ENCODE peak calls at places on chromosomes 7 and 10, in nine cellular contexts. One of them, this sample, is unnamed.

GRCh38 chr10:63430091-63430998 is 35.4 kb downstream of the JMJD1C start:
- DNase-seq in uterus: no peak
- DNase-seq in A549: no peak
- DNase-seq in stomach: no peak
- DNase-seq in IMR-90: peak
- DNase-seq in testis: no peak
- DNase-seq in H1: no peak
- DNase-seq in ovary: no peak
- DNase-seq in esophagus muscularis mucosa: no peak
- DNase-seq in this sample: no peak

GRCh38 chr7:6650521-6651011 is 13.4 kb downstream of the ZNF316 start:
- DNase-seq in uterus: no peak
- DNase-seq in A549: no peak
- DNase-seq in stomach: no peak
- DNase-seq in IMR-90: no peak
- DNase-seq in testis: no peak
- DNase-seq in H1: no peak
- DNase-seq in ovary: no peak
- DNase-seq in esophagus muscularis mucosa: peak
- DNase-seq in this sample: no peak

GRCh38 chr7:75971309-75971960 is 23.0 kb downstream of the TMEM120A start:
- DNase-seq in uterus: no peak
- DNase-seq in A549: no peak
- DNase-seq in stomach: no peak
- DNase-seq in IMR-90: no peak
- DNase-seq in testis: no peak
- DNase-seq in H1: no peak
- DNase-seq in ovary: no peak
- DNase-seq in esophagus muscularis mucosa: no peak
- DNase-seq in this sample: no peak

GRCh38 chr7:120588411-120588810 is 269.5 kb downstream of the TSPAN12 start:
- DNase-seq in uterus: no peak
- DNase-seq in A549: no peak
- DNase-seq in stomach: no peak
- DNase-seq in IMR-90: no peak
- DNase-seq in testis: no peak
- DNase-seq in H1: no peak
- DNase-seq in ovary: no peak
- DNase-seq in esophagus muscularis mucosa: no peak
- DNase-seq in this sample: no peak

GRCh38 chr7:1949681-1950055 is 279.6 kb downstream of the ELFN1 start:
- DNase-seq in uterus: no peak
- DNase-seq in A549: no peak
- DNase-seq in stomach: no peak
- DNase-seq in IMR-90: no peak
- DNase-seq in testis: no peak
- DNase-seq in H1: no peak
- DNase-seq in ovary: no peak
- DNase-seq in esophagus muscularis mucosa: no peak
- DNase-seq in this sample: no peak

GRCh38 chr7:49187543-49188268 is 263.4 kb downstream of the CDC14C start:
- DNase-seq in uterus: no peak
- DNase-seq in A549: no peak
- DNase-seq in stomach: no peak
- DNase-seq in IMR-90: no peak
- DNase-seq in testis: no peak
- DNase-seq in H1: no peak
- DNase-seq in ovary: no peak
- DNase-seq in esophagus muscularis mucosa: no peak
- DNase-seq in this sample: no peak

GRCh38 chr10:114245128-114245791 is 6.2 kb downstream of the VWA2 start:
- DNase-seq in uterus: no peak
- DNase-seq in A549: no peak
- DNase-seq in stomach: peak
- DNase-seq in IMR-90: no peak
- DNase-seq in testis: no peak
- DNase-seq in H1: no peak
- DNase-seq in ovary: no peak
- DNase-seq in esophagus muscularis mucosa: no peak
- DNase-seq in this sample: no peak

GRCh38 chr7:145884716-145885514 is 231.7 kb upstream of the CNTNAP2 start:
- DNase-seq in uterus: no peak
- DNase-seq in A549: no peak
- DNase-seq in stomach: no peak
- DNase-seq in IMR-90: no peak
- DNase-seq in testis: no peak
- DNase-seq in H1: no peak
- DNase-seq in ovary: no peak
- DNase-seq in esophagus muscularis mucosa: no peak
- DNase-seq in this sample: no peak

GRCh38 chr7:16399265-16399801 is 22.0 kb downstream of the CRPPA start:
- DNase-seq in uterus: no peak
- DNase-seq in A549: no peak
- DNase-seq in stomach: no peak
- DNase-seq in IMR-90: peak
- DNase-seq in testis: peak
- DNase-seq in H1: no peak
- DNase-seq in ovary: no peak
- DNase-seq in esophagus muscularis mucosa: no peak
- DNase-seq in this sample: no peak

GRCh38 chr10:69374242-69374641 is 42.5 kb downstream of the TACR2 start:
- DNase-seq in uterus: no peak
- DNase-seq in A549: no peak
- DNase-seq in stomach: no peak
- DNase-seq in IMR-90: no peak
- DNase-seq in testis: no peak
- DNase-seq in H1: no peak
- DNase-seq in ovary: no peak
- DNase-seq in esophagus muscularis mucosa: no peak
- DNase-seq in this sample: no peak

GRCh38 chr10:110698782-110699201 is 54.7 kb downstream of the RBM20 start:
- DNase-seq in uterus: no peak
- DNase-seq in A549: no peak
- DNase-seq in stomach: no peak
- DNase-seq in IMR-90: peak
- DNase-seq in testis: no peak
- DNase-seq in H1: no peak
- DNase-seq in ovary: no peak
- DNase-seq in esophagus muscularis mucosa: no peak
- DNase-seq in this sample: no peak

GRCh38 chr10:72611783-72612182 is 14.1 kb downstream of the MICU1 start:
- DNase-seq in uterus: no peak
- DNase-seq in A549: no peak
- DNase-seq in stomach: no peak
- DNase-seq in IMR-90: no peak
- DNase-seq in testis: peak
- DNase-seq in H1: no peak
- DNase-seq in ovary: peak
- DNase-seq in esophagus muscularis mucosa: no peak
- DNase-seq in this sample: peak

GRCh38 chr10:625751-626711 is 63.4 kb downstream of the DIP2C start:
- DNase-seq in uterus: no peak
- DNase-seq in A549: no peak
- DNase-seq in stomach: no peak
- DNase-seq in IMR-90: no peak
- DNase-seq in testis: no peak
- DNase-seq in H1: no peak
- DNase-seq in ovary: no peak
- DNase-seq in esophagus muscularis mucosa: no peak
- DNase-seq in this sample: no peak

GRCh38 chr7:155355176-155355575 is 57.5 kb downstream of the INSIG1 start:
- DNase-seq in uterus: no peak
- DNase-seq in A549: no peak
- DNase-seq in stomach: no peak
- DNase-seq in IMR-90: no peak
- DNase-seq in testis: no peak
- DNase-seq in H1: no peak
- DNase-seq in ovary: no peak
- DNase-seq in esophagus muscularis mucosa: no peak
- DNase-seq in this sample: no peak

GRCh38 chr7:29275018-29275318 is 80.4 kb downstream of the CHN2 start:
- DNase-seq in uterus: no peak
- DNase-seq in A549: no peak
- DNase-seq in stomach: no peak
- DNase-seq in IMR-90: no peak
- DNase-seq in testis: no peak
- DNase-seq in H1: no peak
- DNase-seq in ovary: no peak
- DNase-seq in esophagus muscularis mucosa: no peak
- DNase-seq in this sample: no peak

DNA sequence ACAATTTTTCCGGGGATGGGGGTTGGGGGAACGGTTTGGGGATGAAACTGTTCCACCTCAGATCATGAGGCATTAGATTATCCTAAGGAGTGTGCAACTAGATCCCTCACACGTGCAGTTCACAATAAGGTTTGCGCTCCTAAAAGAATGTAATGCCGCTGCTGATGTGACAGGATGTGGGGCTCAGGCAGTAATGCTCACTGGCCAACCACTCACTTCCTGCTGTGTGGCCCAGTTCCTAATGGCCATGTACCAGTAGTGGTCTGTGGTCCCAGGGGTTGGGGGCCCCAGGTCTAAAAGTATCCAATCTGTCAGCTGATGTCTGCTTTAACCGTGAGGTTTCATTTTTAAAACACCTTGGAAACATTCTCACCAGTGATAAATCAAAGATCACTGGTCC is 2.2 kb downstream of the STN1 start:
- DNase-seq in uterus: peak
- DNase-seq in A549: no peak
- DNase-seq in stomach: peak
- DNase-seq in IMR-90: no peak
- DNase-seq in testis: no peak
- DNase-seq in H1: no peak
- DNase-seq in ovary: no peak
- DNase-seq in esophagus muscularis mucosa: no peak
- DNase-seq in this sample: no peak
- H3K27ac ChIP-seq in uterus: peak
- H3K27ac ChIP-seq in A549: peak
- H3K27ac ChIP-seq in stomach: peak
- H3K27ac ChIP-seq in IMR-90: peak
- H3K27ac ChIP-seq in testis: peak
- H3K27ac ChIP-seq in H1: no peak
- H3K27ac ChIP-seq in ovary: no peak
- H3K27ac ChIP-seq in esophagus muscularis mucosa: peak
- H3K27ac ChIP-seq in this sample: peak

DNA sequence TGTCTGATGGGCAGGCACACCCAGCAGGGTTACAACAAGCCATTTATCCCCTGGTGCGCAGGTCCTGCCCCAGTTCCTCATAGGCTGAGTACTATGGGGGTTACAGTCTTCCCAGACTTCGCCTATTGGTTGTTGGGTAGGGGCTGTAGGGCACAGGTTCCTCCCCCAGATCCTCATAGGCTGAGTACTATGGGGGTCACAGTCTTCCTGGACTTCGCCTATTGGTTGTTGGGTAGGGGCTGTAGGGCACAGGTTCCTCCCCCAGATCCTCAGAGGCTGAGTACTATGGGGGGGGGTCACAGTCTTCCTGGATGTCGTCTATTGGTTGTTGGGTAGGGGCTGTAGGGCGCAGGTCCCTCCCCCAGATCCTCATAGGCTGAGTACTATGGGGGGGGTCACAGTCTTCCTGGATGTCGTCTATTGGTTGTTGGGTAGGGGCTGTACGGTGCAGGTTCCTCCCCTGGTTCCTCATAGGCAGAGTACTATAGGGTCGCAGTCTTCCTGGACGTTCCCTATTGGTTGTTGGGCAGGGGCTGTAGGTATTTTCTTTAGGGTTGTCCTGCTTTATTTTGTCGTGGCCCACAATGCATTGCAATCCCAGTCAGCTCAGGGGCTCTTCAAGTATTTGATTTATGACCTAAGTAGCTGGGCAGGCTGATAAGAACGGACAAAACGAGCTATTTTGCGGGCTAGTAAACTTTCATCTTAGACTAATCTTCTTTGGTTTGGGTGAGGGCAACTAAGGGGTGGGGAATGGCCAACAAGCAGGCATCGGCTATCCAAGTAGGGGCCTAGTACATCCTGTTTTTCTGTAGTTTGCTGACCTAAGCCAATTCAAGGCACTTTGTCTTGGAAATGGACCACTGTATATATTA is 3.4 kb downstream of the LRRC27 start:
- DNase-seq in uterus: no peak
- DNase-seq in A549: no peak
- DNase-seq in stomach: no peak
- DNase-seq in IMR-90: no peak
- DNase-seq in testis: peak
- DNase-seq in H1: no peak
- DNase-seq in ovary: no peak
- DNase-seq in esophagus muscularis mucosa: no peak
- DNase-seq in this sample: no peak
- TF ChIP-seq POLR2A in uterus: no peak
- TF ChIP-seq POLR2A in A549: no peak
- TF ChIP-seq POLR2A in stomach: no peak
- TF ChIP-seq POLR2A in IMR-90: no peak
- TF ChIP-seq POLR2A in testis: no peak
- TF ChIP-seq POLR2A in H1: no peak
- TF ChIP-seq POLR2A in ovary: no peak
- TF ChIP-seq POLR2A in esophagus muscularis mucosa: no peak
- TF ChIP-seq POLR2A in this sample: no peak

GRCh38 chr10:16853201-16853600 is 36.0 kb upstream of the RSU1 start:
- DNase-seq in uterus: no peak
- DNase-seq in A549: no peak
- DNase-seq in stomach: no peak
- DNase-seq in IMR-90: peak
- DNase-seq in testis: no peak
- DNase-seq in H1: no peak
- DNase-seq in ovary: no peak
- DNase-seq in esophagus muscularis mucosa: no peak
- DNase-seq in this sample: no peak
- TF ChIP-seq CTCF in uterus: no peak
- TF ChIP-seq CTCF in A549: peak
- TF ChIP-seq CTCF in stomach: no peak
- TF ChIP-seq CTCF in IMR-90: peak
- TF ChIP-seq CTCF in testis: no peak
- TF ChIP-seq CTCF in H1: peak
- TF ChIP-seq CTCF in ovary: no peak
- TF ChIP-seq CTCF in esophagus muscularis mucosa: no peak
- TF ChIP-seq CTCF in this sample: no peak

GRCh38 chr10:4670737-4671136 is 155.3 kb upstream of the AKR1E2 start:
- DNase-seq in uterus: no peak
- DNase-seq in A549: no peak
- DNase-seq in stomach: no peak
- DNase-seq in IMR-90: peak
- DNase-seq in testis: no peak
- DNase-seq in H1: no peak
- DNase-seq in ovary: no peak
- DNase-seq in esophagus muscularis mucosa: no peak
- DNase-seq in this sample: no peak
- H3K27ac ChIP-seq in uterus: no peak
- H3K27ac ChIP-seq in A549: peak
- H3K27ac ChIP-seq in stomach: no peak
- H3K27ac ChIP-seq in IMR-90: no peak
- H3K27ac ChIP-seq in testis: no peak
- H3K27ac ChIP-seq in H1: no peak
- H3K27ac ChIP-seq in ovary: no peak
- H3K27ac ChIP-seq in esophagus muscularis mucosa: peak
- H3K27ac ChIP-seq in this sample: no peak

GRCh38 chr7:92447239-92448184 is at the start of gene GATAD1:
- DNase-seq in uterus: peak
- DNase-seq in A549: peak
- DNase-seq in stomach: peak
- DNase-seq in IMR-90: peak
- DNase-seq in testis: peak
- DNase-seq in H1: peak
- DNase-seq in ovary: peak
- DNase-seq in esophagus muscularis mucosa: peak
- DNase-seq in this sample: peak
- TF ChIP-seq POLR2A in uterus: peak
- TF ChIP-seq POLR2A in A549: peak
- TF ChIP-seq POLR2A in stomach: peak
- TF ChIP-seq POLR2A in IMR-90: peak
- TF ChIP-seq POLR2A in testis: no peak
- TF ChIP-seq POLR2A in H1: peak
- TF ChIP-seq POLR2A in ovary: peak
- TF ChIP-seq POLR2A in esophagus muscularis mucosa: peak
- TF ChIP-seq POLR2A in this sample: peak

This sample was measured in thyroid gland.